ENCODE peak calls at places on chromosomes 11 and 22, in ten cellular contexts. U is GDM1, T is GM13976, K is pancreas, Q is foreskin keratinocyte, J is heart left ventricle, R is GM04504, B is stromal cell of bone marrow, S is NAMALWA, M is retina. Z is an unnamed sample.

GRCh38 chr22:49997932-49998717 is 14.4 kb downstream of the IL17REL start:
- DNase-seq in U (no peak), T (peak), K (no peak), Q (no peak), J (no peak), R (no peak), B (no peak), S (no peak), M (no peak), Z (no peak)

GRCh38 chr22:41197808-41198585 is 7.1 kb upstream of the L3MBTL2 start:
- DNase-seq in U (no peak), T (no peak), K (peak), Q (no peak), J (peak), R (no peak), B (no peak), S (peak), M (peak), Z (peak)

GRCh38 chr11:70883973-70884688 is 368.2 kb downstream of the SHANK2 start:
- DNase-seq in U (no peak), T (no peak), K (no peak), Q (no peak), J (peak), R (no peak), B (peak), S (no peak), M (no peak), Z (no peak)

GRCh38 chr11:123517559-123518364 is 87.7 kb downstream of the GRAMD1B start:
- DNase-seq in U (no peak), T (peak), K (no peak), Q (no peak), J (no peak), R (no peak), B (no peak), S (no peak), M (peak), Z (no peak)

GRCh38 chr11:95577716-95578460 is 211.7 kb downstream of the FAM76B start:
- DNase-seq in U (no peak), T (no peak), K (no peak), Q (peak), J (no peak), R (no peak), B (peak), S (no peak), M (no peak), Z (no peak)

GRCh38 chr11:79437274-79437980 is 3.4 kb downstream of the TENM4 start:
- DNase-seq in U (no peak), T (peak), K (peak), Q (no peak), J (peak), R (no peak), B (no peak), S (no peak), M (peak), Z (no peak)

GRCh38 chr11:65493367-65494176 is 5.3 kb upstream of the MALAT1 start:
- DNase-seq in U (no peak), T (no peak), K (peak), Q (peak), J (peak), R (peak), B (peak), S (no peak), M (peak), Z (peak)

GRCh38 chr11:10293423-10294288 is at the start of gene SBF2:
- DNase-seq in U (peak), T (peak), K (peak), Q (no peak), J (peak), R (peak), B (peak), S (peak), M (peak), Z (peak)

GRCh38 chr11:2776351-2777061 is 76.7 kb upstream of the KCNQ1OT1 start:
- DNase-seq in U (no peak), T (no peak), K (peak), Q (no peak), J (peak), R (no peak), B (no peak), S (no peak), M (no peak), Z (no peak)

GRCh38 chr11:2791521-2792375 is 92.0 kb upstream of the KCNQ1OT1 start:
- DNase-seq in U (no peak), T (no peak), K (peak), Q (no peak), J (peak), R (no peak), B (no peak), S (no peak), M (peak), Z (no peak)

GRCh38 chr11:65572356-65573043 is at the start of gene FAM89B:
- DNase-seq in U (peak), T (peak), K (peak), Q (no peak), J (peak), R (peak), B (peak), S (peak), M (peak), Z (no peak)

GRCh38 chr22:50676661-50677492 is 4.3 kb downstream of the SHANK3 start:
- DNase-seq in U (no peak), T (peak), K (no peak), Q (no peak), J (no peak), R (no peak), B (no peak), S (no peak), M (no peak), Z (no peak)

GRCh38 chr11:22192289-22192641 is 620 bp upstream of the ANO5 start:
- DNase-seq in U (no peak), T (peak), K (peak), Q (no peak), J (no peak), R (no peak), B (no peak), S (no peak), M (no peak), Z (no peak)

GRCh38 chr11:31855466-31855865 is 44.3 kb upstream of the PAX6 start:
- DNase-seq in U (no peak), T (no peak), K (no peak), Q (no peak), J (no peak), R (no peak), B (no peak), S (no peak), M (no peak), Z (no peak)

GRCh38 chr11:32090774-32091370 is at the start of gene RCN1:
- DNase-seq in U (peak), T (peak), K (peak), Q (no peak), J (peak), R (peak), B (peak), S (no peak), M (peak), Z (no peak)

GRCh38 chr11:91805293-91805692 is 419.3 kb upstream of the FAT3 start:
- DNase-seq in U (no peak), T (no peak), K (no peak), Q (no peak), J (no peak), R (no peak), B (no peak), S (no peak), M (no peak), Z (no peak)

GRCh38 chr11:8219257-8220021 is 44.2 kb downstream of the LMO1 start:
- DNase-seq in U (no peak), T (peak), K (peak), Q (no peak), J (no peak), R (no peak), B (peak), S (peak), M (no peak), Z (no peak)

GRCh38 chr11:129846508-129847335 is 31.1 kb downstream of the TMEM45B start:
- DNase-seq in U (no peak), T (no peak), K (no peak), Q (peak), J (no peak), R (peak), B (peak), S (no peak), M (no peak), Z (peak)

GRCh38 chr22:45608763-45609180 is 62.9 kb upstream of the ATXN10 start:
- DNase-seq in U (peak), T (no peak), K (no peak), Q (peak), J (no peak), R (no peak), B (peak), S (no peak), M (no peak), Z (peak)

GRCh38 chr22:38953577-38954413 is 3.6 kb upstream of the APOBEC3A start:
- DNase-seq in U (no peak), T (peak), K (no peak), Q (peak), J (no peak), R (no peak), B (no peak), S (peak), M (no peak), Z (no peak)